ENCODE peak calls at places on chromosomes 13 and 19, in five cellular contexts. S is GM06990, W is cardiac muscle cell, Q is AG09309, A is IMR-90. X is an unnamed sample.

GRCh38 chr13:45473627-45474026 is 8.9 kb downstream of the COG3 start:
- DNase-seq in W (peak; percentile 6), A (no peak), S (no peak), Q (no peak), X (no peak)

GRCh38 chr13:31209172-31209818 is 9.5 kb downstream of the B3GLCT start:
- DNase-seq in Q (no peak), W (peak; percentile 79), S (no peak), A (peak; percentile 36), X (no peak)

GRCh38 chr13:44397766-44398223 is 24.2 kb downstream of the SERP2 start:
- DNase-seq in S (no peak), A (peak; percentile 20), Q (no peak), W (no peak), X (no peak)

GRCh38 chr13:101289764-101290163 is 126.5 kb downstream of the NALCN start:
- DNase-seq in W (peak; percentile 73), A (peak; percentile 75), S (no peak), Q (no peak), X (no peak)

GRCh38 chr19:19403373-19403901 is 2.0 kb upstream of the GATAD2A start:
- DNase-seq in W (no peak), S (no peak), A (peak; percentile 44), Q (no peak), X (no peak)

GRCh38 chr13:20358022-20358421 is 125.9 kb upstream of the GJB6 start:
- DNase-seq in A (no peak), S (no peak), Q (no peak), W (no peak), X (no peak)

GRCh38 chr13:42981853-42982252 is 10.2 kb downstream of the EPSTI1 start:
- DNase-seq in A (no peak), S (no peak), W (no peak), Q (no peak), X (no peak)

GRCh38 chr19:49870309-49870901 is 3.0 kb upstream of the PNKP start:
- DNase-seq in A (no peak), Q (no peak), S (no peak), W (no peak), X (no peak)

GRCh38 chr13:27194895-27195764 is 23.5 kb upstream of the USP12 start:
- DNase-seq in S (no peak), A (peak; percentile 95), Q (peak; percentile 69), W (no peak), X (no peak)

GRCh38 chr19:55620410-55620809 is 4.0 kb downstream of the ZNF784 start:
- DNase-seq in Q (no peak), W (no peak), S (no peak), A (peak; percentile 21), X (no peak)

GRCh38 chr13:108927615-108928014 is 298.2 kb downstream of the MYO16 start:
- DNase-seq in A (no peak), S (no peak), W (no peak), Q (no peak), X (no peak)

GRCh38 chr13:24511019-24511823 is 1.4 kb downstream of the PARP4 start:
- DNase-seq in Q (peak; percentile 61), W (no peak), A (peak; percentile 91), S (peak; percentile 46), X (peak; percentile 80)

GRCh38 chr13:76803831-76804230 is 82.4 kb downstream of the KCTD12 start:
- DNase-seq in Q (no peak), W (no peak), A (no peak), S (no peak), X (no peak)

GRCh38 chr19:14871619-14872230 is 14.2 kb downstream of the OR7A17 start:
- DNase-seq in W (no peak), Q (no peak), A (peak; percentile 11), S (no peak), X (no peak)

GRCh38 chr19:38143847-38144246 is 80.2 kb downstream of the DPF1 start:
- DNase-seq in A (no peak), W (no peak), S (no peak), Q (no peak), X (no peak)

GRCh38 chr13:100513987-100514670 is 74.5 kb downstream of the GGACT start:
- DNase-seq in A (no peak), Q (peak; percentile 47), W (no peak), S (no peak), X (no peak)

GRCh38 chr19:37304190-37304883 is 66.6 kb upstream of the ZNF527 start:
- DNase-seq in S (no peak), W (peak; percentile 81), Q (no peak), A (no peak), X (no peak)

GRCh38 chr13:35768126-35768525 is 291.6 kb upstream of the MAB21L1 start:
- DNase-seq in Q (no peak), A (no peak), S (no peak), W (no peak), X (no peak)

GRCh38 chr19:16337809-16338469 is 13.3 kb downstream of the KLF2 start:
- DNase-seq in S (no peak), A (no peak), W (no peak), Q (no peak), X (no peak)

GRCh38 chr19:50486823-50487515 is 10.3 kb upstream of the GARIN5A start:
- DNase-seq in W (peak; percentile 89), A (peak; percentile 19), S (no peak), Q (no peak), X (no peak)

GRCh38 chr13:71046360-71047079 is 820.5 kb downstream of the DACH1 start:
- DNase-seq in S (no peak), W (no peak), A (no peak), Q (no peak), X (no peak)

GRCh38 chr13:97878421-97879375 is 74.8 kb upstream of the IPO5 start:
- DNase-seq in A (peak; percentile 34), W (no peak), Q (no peak), S (no peak), X (no peak)

GRCh38 chr19:46299695-46300094 is 2.9 kb downstream of the HIF3A start:
- DNase-seq in W (no peak), Q (no peak), S (no peak), A (no peak), X (no peak)

GRCh38 chr19:46297700-46298476 is 1.0 kb downstream of the HIF3A start:
- DNase-seq in S (no peak), W (no peak), A (no peak), Q (no peak), X (no peak)

GRCh38 chr19:46296722-46297431 is at the start of gene HIF3A:
- DNase-seq in A (no peak), Q (no peak), W (peak; percentile 97), S (no peak), X (no peak)

GRCh38 chr19:46299004-46299509 is 2.2 kb downstream of the HIF3A start:
- DNase-seq in A (peak; percentile 50), W (peak; percentile 94), Q (no peak), S (no peak), X (no peak)

DNA sequence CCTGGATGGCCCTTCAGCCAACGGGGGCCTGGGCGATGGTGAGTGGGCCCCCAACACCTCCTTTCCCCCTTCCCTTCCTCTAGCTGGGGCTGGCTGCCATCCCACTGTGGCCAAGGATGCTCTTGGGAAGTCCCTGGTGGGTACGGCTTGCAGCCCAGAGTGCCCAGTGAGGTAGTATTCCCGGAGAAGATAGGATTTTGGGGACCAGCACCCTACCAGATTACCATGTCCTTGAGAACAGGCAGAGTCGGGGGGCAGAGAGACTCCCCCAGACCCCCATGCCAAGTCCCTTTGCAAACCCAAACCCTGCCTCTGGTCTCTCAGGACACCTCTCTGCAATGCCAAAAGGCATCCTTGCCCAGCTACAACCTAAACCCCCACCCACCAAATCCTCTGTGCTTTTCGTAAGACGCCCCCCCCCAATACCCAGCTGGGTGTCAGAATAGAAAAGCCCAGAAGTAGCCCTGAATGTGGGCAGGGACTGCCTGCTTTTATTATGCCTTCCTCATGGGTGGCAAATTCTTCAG is 1.7 kb downstream of the HIF3A start:
- DNase-seq in Q (no peak), S (no peak), W (no peak), A (no peak), X (no peak)
- H3K4me3 ChIP-seq in Q (no peak overlapping the region), S (no peak overlapping the region), W (peak overlapping the region; percentile 67), A (no peak overlapping the region), X (no peak overlapping the region)

DNA sequence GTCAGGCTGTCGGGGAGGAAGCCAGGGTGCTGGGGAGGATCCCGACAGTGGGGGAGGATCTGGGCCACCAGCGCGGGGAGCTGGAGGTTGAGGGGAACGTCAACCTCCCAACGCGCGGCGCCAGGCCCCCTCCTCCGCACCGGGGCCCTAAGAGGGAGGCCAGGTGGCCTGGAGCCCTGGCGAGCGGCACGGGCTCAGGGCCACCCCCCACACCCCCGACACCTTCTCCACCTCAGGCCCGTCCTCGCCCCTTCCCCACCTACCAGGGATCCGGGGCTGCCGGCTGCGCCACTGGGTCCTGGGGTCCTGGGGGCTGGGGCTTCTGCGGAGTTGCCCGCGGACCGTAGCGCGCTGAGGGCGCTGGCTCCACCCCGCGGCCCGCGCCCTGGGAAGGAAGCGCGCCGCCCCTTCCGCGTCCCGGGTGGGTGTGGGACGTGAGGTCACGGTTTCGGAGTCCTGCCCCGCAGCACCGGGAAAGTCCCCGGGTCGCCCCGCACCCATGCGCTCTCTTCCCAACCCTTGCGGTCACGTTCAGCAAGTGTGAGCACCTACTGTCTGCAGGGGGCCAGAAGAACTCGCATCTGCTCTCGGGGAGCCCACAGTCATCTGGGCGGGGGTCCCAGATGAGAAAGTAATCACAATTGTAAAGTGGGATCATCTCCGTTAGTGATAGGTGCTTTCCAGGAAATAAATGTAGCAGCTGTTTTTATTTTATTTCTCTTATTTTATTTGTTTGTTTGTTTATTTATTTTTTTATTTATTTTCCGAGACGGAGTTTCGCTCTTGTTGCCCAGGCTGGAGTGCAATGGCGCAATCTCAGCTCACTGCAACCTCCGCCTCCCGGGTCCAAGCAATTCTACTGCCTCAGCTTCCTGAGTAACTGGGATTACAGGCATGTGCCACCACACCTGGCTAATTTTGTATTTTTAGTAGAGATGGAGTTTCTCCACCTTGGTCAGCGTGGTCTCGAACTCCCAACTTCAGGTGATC is at the start of gene TICAM1:
- DNase-seq in W (peak; percentile 32), Q (no peak), S (peak; percentile 86), A (peak; percentile 65), X (no peak)
- TF ChIP-seq CTCF in W (no peak), Q (no peak), S (no peak), A (no peak), X (no peak)

GRCh38 chr19:3151563-3152430 is 16.0 kb downstream of the GNA15 start:
- DNase-seq in A (no peak), Q (no peak), S (no peak), W (no peak), X (no peak)
- H3K4me3 ChIP-seq in A (no peak overlapping the region), Q (no peak overlapping the region), S (no peak overlapping the region), W (no peak overlapping the region), X (no peak overlapping the region)

DNA sequence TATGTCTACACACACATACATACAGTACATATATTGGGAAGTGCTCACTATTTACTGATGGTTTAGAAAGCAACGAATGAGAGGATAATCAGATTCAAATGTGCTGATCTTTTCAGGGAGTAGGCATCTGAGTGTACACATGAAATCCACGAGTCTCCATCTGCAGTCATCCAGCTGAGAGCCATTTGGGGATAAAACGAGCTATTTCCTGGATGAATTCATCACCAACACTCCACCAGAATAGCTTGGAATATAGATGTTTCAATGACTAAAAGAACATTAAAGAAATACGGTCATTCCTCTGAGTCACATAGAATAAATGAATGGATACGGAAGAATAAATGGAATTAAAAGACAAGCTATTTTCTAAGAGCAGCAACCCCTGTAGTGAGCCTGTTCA is 721.6 kb upstream of the ARGLU1 start:
- DNase-seq in A (peak; percentile 81), Q (peak; percentile 10), W (no peak), S (no peak), X (no peak)
- TF ChIP-seq CTCF in A (no peak), Q (no peak), W (no peak), S (no peak), X (no peak)

X was measured in GM12864.